ENCODE peak calls at places on chromosome 20, in six cellular contexts. F, O, X, C, U and J are unnamed samples.

GRCh38 chr20:40900816-40901215 is 127.8 kb upstream of the TOP1 start:
- DNase-seq in F (no peak), O (no peak), C (no peak), X (no peak), U (no peak), J (no peak)

GRCh38 chr20:32538526-32538918 is 46.6 kb downstream of the NOL4L start:
- DNase-seq in O (no peak), C (peak; percentile 72), U (no peak), F (no peak), X (no peak), J (no peak)

GRCh38 chr20:18943542-18943941 is 130.0 kb downstream of the SCP2D1 start:
- DNase-seq in O (no peak), F (no peak), X (no peak), U (no peak), C (no peak), J (no peak)

GRCh38 chr20:50249447-50250388 is 59.1 kb downstream of the CEBPB start:
- DNase-seq in X (no peak), O (no peak), C (no peak), F (no peak), U (no peak), J (no peak)

GRCh38 chr20:44247131-44247571 is at the start of gene GDAP1L1:
- DNase-seq in O (no peak), C (no peak), X (peak; percentile 46), F (no peak), U (no peak), J (peak; percentile 18)

GRCh38 chr20:37385659-37386504 is 39.9 kb downstream of the SRC start:
- DNase-seq in O (no peak), U (no peak), C (peak; percentile 51), F (no peak), X (no peak), J (no peak)

GRCh38 chr20:25308671-25309394 is 60.9 kb downstream of the PYGB start:
- DNase-seq in F (no peak), O (peak; percentile 59), X (no peak), U (no peak), C (no peak), J (no peak)

GRCh38 chr20:12482661-12483060 is 526.1 kb upstream of the SPTLC3 start:
- DNase-seq in X (no peak), O (no peak), F (no peak), C (no peak), U (no peak), J (no peak)

GRCh38 chr20:22607695-22608094 is 23.3 kb upstream of the FOXA2 start:
- DNase-seq in C (no peak), X (no peak), O (no peak), U (no peak), F (no peak), J (no peak)